ENCODE peak calls at places on chromosome 11, in ten cellular contexts. D is lower lobe of right lung, C is left kidney, A is HFFc6, V is NCI-H774, L is neuronal stem cell, Y is NCI-H510A treated with DMSO at 0.1 percent for 48 hours, J is fibroblast of the conjunctiva, X is T-helper 1 cell, N is astrocyte of the spinal cord. Q is an unnamed sample.

GRCh38 chr11:73797457-73797856 is 9.8 kb downstream of the MRPL48 start:
- DNase-seq in V (no peak), L (no peak), A (no peak), Y (no peak), J (no peak), D (no peak), N (no peak), C (no peak), X (no peak), Q (no peak)

GRCh38 chr11:82949352-82949751 is 47.8 kb downstream of the DDIAS start:
- DNase-seq in X (no peak), Y (no peak), J (no peak), C (no peak), D (no peak), V (no peak), L (no peak), N (no peak), A (no peak), Q (no peak)

GRCh38 chr11:70786021-70786665 is 387.8 kb downstream of the CTTN start:
- DNase-seq in V (no peak), L (no peak), Y (no peak), A (no peak), X (no peak), J (no peak), N (no peak), C (no peak), D (no peak), Q (no peak)

GRCh38 chr11:66068923-66069714 is 953 bp upstream of the PACS1 start:
- DNase-seq in N (peak), D (no peak), Y (no peak), L (no peak), X (no peak), J (peak), C (peak), A (peak), V (no peak), Q (no peak)

GRCh38 chr11:102576350-102576749 is 45.8 kb upstream of the MMP7 start:
- DNase-seq in L (no peak), X (no peak), J (no peak), D (no peak), A (no peak), V (no peak), C (no peak), Y (no peak), N (no peak), Q (no peak)

GRCh38 chr11:84247931-84248330 is 961.8 kb upstream of the CCDC90B start:
- DNase-seq in X (no peak), C (peak), D (no peak), V (peak), N (peak), L (no peak), Y (no peak), J (no peak), A (no peak), Q (no peak)

GRCh38 chr11:83195176-83195531 is 1.6 kb downstream of the ANKRD42 start:
- DNase-seq in V (no peak), D (no peak), J (no peak), L (no peak), Y (no peak), C (peak), N (no peak), X (no peak), A (peak), Q (no peak)

GRCh38 chr11:103202048-103202651 is 92.9 kb downstream of the DYNC2H1 start:
- DNase-seq in N (peak), L (peak), X (no peak), J (peak), Y (peak), C (peak), V (no peak), A (peak), D (no peak), Q (no peak)

GRCh38 chr11:2577071-2578005 is 122.5 kb downstream of the KCNQ1OT1 start:
- DNase-seq in N (no peak), J (no peak), D (peak), Y (no peak), L (no peak), V (no peak), X (no peak), C (no peak), A (no peak), Q (no peak)

GRCh38 chr11:75445315-75445953 is 12.4 kb upstream of the KLHL35 start:
- DNase-seq in J (peak), C (peak), A (peak), Y (peak), V (peak), N (peak), L (peak), X (peak), D (peak), Q (peak)

GRCh38 chr11:125404811-125405481 is 91.1 kb downstream of the FEZ1 start:
- DNase-seq in D (peak), J (peak), A (peak), Y (no peak), C (peak), V (peak), X (peak), N (peak), L (peak), Q (peak)